ENCODE peak calls at places on chromosomes 12 and 14, in six cellular contexts. V is stomach, O is HCT116, E is GM12865, Z is thyroid gland, W is fibroblast of mammary gland. P is an unnamed sample.

GRCh38 chr12:89793946-89794345 is 85.3 kb upstream of the ATP2B1 start:
- DNase-seq in W (no peak), Z (no peak), V (no peak), E (no peak), O (no peak), P (no peak)

GRCh38 chr14:67487937-67488893 is at the start of gene TMEM229B:
- DNase-seq in W (no peak), E (peak; percentile 96), Z (peak; percentile 15), V (peak; percentile 66), O (no peak), P (no peak)

GRCh38 chr12:47903151-47903611 is 1.6 kb downstream of the VDR start:
- DNase-seq in E (peak; percentile 63), Z (peak; percentile 58), W (peak; percentile 76), V (peak; percentile 53), O (no peak), P (peak; percentile 96)

GRCh38 chr12:132328282-132329029 is 933 bp downstream of the GALNT9 start:
- DNase-seq in V (no peak), Z (no peak), E (no peak), O (no peak), W (no peak), P (no peak)

GRCh38 chr14:61581955-61582615 is 113.2 kb upstream of the HIF1A start:
- DNase-seq in O (no peak), V (no peak), Z (peak; percentile 21), W (peak; percentile 91), E (no peak), P (peak; percentile 52)

GRCh38 chr12:2393996-2394395 is 341.2 kb downstream of the CACNA1C start:
- DNase-seq in E (no peak), V (no peak), O (no peak), W (no peak), Z (no peak), P (no peak)

GRCh38 chr14:22052795-22053194 is 379.2 kb upstream of the OR4E1 start:
- DNase-seq in W (no peak), V (no peak), E (no peak), Z (peak; percentile 74), O (no peak), P (no peak)

GRCh38 chr14:61139006-61139599 is 142.0 kb downstream of the TMEM30B start:
- DNase-seq in O (no peak), V (no peak), W (no peak), Z (no peak), E (no peak), P (no peak)

GRCh38 chr12:128191380-128191779 is 75.6 kb upstream of the TMEM132C start:
- DNase-seq in Z (no peak), W (no peak), E (no peak), V (no peak), O (no peak), P (no peak)

GRCh38 chr14:32986791-32987545 is 48.3 kb downstream of the NPAS3 start:
- DNase-seq in E (no peak), Z (no peak), O (no peak), V (no peak), W (peak; percentile 38), P (peak; percentile 53)

GRCh38 chr12:24902521-24903304 is 46.2 kb downstream of the BCAT1 start:
- DNase-seq in O (no peak), V (no peak), E (peak; percentile 52), W (peak; percentile 30), Z (no peak), P (peak; percentile 68)

GRCh38 chr12:49912345-49912744 is 8.6 kb upstream of the FAIM2 start:
- DNase-seq in V (no peak), Z (no peak), O (no peak), W (no peak), E (no peak), P (no peak)

GRCh38 chr12:48352157-48352775 is 1.5 kb upstream of the ZNF641 start:
- DNase-seq in V (no peak), W (no peak), O (no peak), Z (no peak), E (no peak), P (no peak)

GRCh38 chr12:39990122-39991101 is 115.5 kb downstream of the SLC2A13 start:
- DNase-seq in W (peak; percentile 60), Z (peak; percentile 12), V (peak; percentile 71), E (peak; percentile 64), O (peak; percentile 22), P (peak; percentile 51)

GRCh38 chr14:63777024-63777423 is 49.2 kb upstream of the SGPP1 start:
- DNase-seq in Z (no peak), W (peak; percentile 45), O (peak; percentile 13), V (no peak), E (no peak), P (peak; percentile 61)

GRCh38 chr12:42504049-42504448 is 85.5 kb downstream of the PRICKLE1 start:
- DNase-seq in O (no peak), Z (peak; percentile 29), W (peak; percentile 29), V (no peak), E (no peak), P (no peak)

GRCh38 chr14:22905627-22906026 is 13.3 kb downstream of the RBM23 start:
- DNase-seq in W (no peak), O (no peak), E (no peak), V (no peak), Z (no peak), P (no peak)

GRCh38 chr14:104137297-104138097 is 890 bp upstream of the KIF26A start:
- DNase-seq in E (peak; percentile 55), Z (peak; percentile 57), V (peak; percentile 70), O (no peak), W (peak; percentile 32), P (peak; percentile 15)

GRCh38 chr14:96747006-96747405 is 50.2 kb upstream of the VRK1 start:
- DNase-seq in V (no peak), W (no peak), Z (no peak), O (no peak), E (no peak), P (no peak)

GRCh38 chr12:131074221-131075083 is 120.7 kb downstream of the ADGRD1 start:
- DNase-seq in E (peak; percentile 40), W (peak; percentile 8), O (no peak), Z (no peak), V (peak; percentile 24), P (peak; percentile 34)

GRCh38 chr12:27554421-27555186 is 30.6 kb downstream of the PPFIBP1 start:
- DNase-seq in W (peak; percentile 89), E (no peak), O (no peak), Z (peak; percentile 34), V (no peak), P (peak; percentile 86)

GRCh38 chr12:67414011-67414715 is 145.0 kb downstream of the CAND1 start:
- DNase-seq in O (no peak), V (no peak), W (no peak), E (peak; percentile 35), Z (no peak), P (no peak)

GRCh38 chr12:89918172-89918880 is 209.7 kb upstream of the ATP2B1 start:
- DNase-seq in E (no peak), Z (no peak), O (no peak), V (no peak), W (no peak), P (no peak)

GRCh38 chr14:105532735-105533141 is 6.4 kb downstream of the TMEM121 start:
- DNase-seq in E (peak; percentile 84), V (no peak), Z (no peak), W (peak; percentile 22), O (no peak), P (peak; percentile 17)

GRCh38 chr14:104335176-104335575 is 196.8 kb downstream of the KIF26A start:
- DNase-seq in W (no peak), E (no peak), O (no peak), Z (no peak), V (no peak), P (no peak)

GRCh38 chr14:71566276-71566675 is 366.0 kb upstream of the RGS6 start:
- DNase-seq in V (no peak), Z (no peak), O (no peak), E (peak; percentile 87), W (no peak), P (no peak)

GRCh38 chr12:2795291-2796186 is 769 bp downstream of the FKBP4 start:
- DNase-seq in W (peak; percentile 38), E (peak; percentile 79), Z (peak; percentile 84), O (no peak), V (peak; percentile 84), P (peak; percentile 46)

GRCh38 chr12:118650586-118650960 is 274.2 kb downstream of the SUDS3 start:
- DNase-seq in W (no peak), O (no peak), E (no peak), Z (no peak), V (no peak), P (no peak)

GRCh38 chr12:6708968-6709394 is 8.4 kb upstream of the PIANP start:
- DNase-seq in W (no peak), Z (no peak), E (no peak), V (no peak), O (no peak), P (no peak)

GRCh38 chr12:111117017-111117416 is 196.6 kb upstream of the MYL2 start:
- DNase-seq in V (no peak), W (no peak), Z (no peak), E (no peak), O (no peak), P (no peak)
- TF ChIP-seq CTCF in V (no peak), W (no peak), Z (no peak), E (no peak), O (no peak), P (no peak)

GRCh38 chr14:80959448-80960006 is 4.1 kb downstream of the TSHR start:
- DNase-seq in Z (peak; percentile 55), W (no peak), O (no peak), E (peak; percentile 95), V (no peak), P (no peak)
- H3K4me3 ChIP-seq in Z (peak overlapping the region; percentile 65), W (no peak overlapping the region), O (no peak overlapping the region), E (no peak overlapping the region), V (no peak overlapping the region), P (no peak overlapping the region)

GRCh38 chr14:35384386-35385041 is 20.0 kb downstream of the NFKBIA start:
- DNase-seq in V (no peak), E (no peak), W (peak; percentile 98), O (no peak), Z (peak; percentile 37), P (peak; percentile 94)
- TF ChIP-seq CTCF in V (no peak), E (no peak), W (peak; percentile 36), O (no peak), Z (no peak), P (no peak)

DNA sequence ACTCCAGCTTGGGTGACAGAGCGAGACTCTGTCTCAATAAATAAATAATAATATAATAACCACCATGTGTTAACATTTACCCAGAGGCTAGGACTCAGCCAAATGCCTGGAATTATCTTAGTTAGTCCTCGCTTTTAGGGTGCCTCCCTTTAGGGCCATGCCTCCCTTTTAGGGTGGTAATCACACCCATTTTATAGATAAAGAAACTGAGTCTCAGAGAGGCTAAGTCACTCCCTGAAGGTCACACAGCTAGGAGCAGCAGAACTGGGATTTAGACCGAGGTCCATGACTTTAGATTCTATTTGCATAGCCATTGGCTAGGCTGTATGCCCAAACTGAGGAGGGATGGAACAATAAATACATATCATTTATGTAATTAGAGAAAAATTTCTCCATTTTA is 11.4 kb downstream of the TESC start:
- DNase-seq in Z (no peak), E (no peak), O (no peak), V (no peak), W (no peak), P (no peak)
- H3K4me3 ChIP-seq in Z (no peak overlapping the region), E (no peak overlapping the region), O (no peak overlapping the region), V (no peak overlapping the region), W (no peak overlapping the region), P (no peak overlapping the region)

GRCh38 chr12:108112815-108113556 is 16.1 kb upstream of the WSCD2 start:
- DNase-seq in W (no peak), O (no peak), E (no peak), V (no peak), Z (peak; percentile 72), P (no peak)
- TF ChIP-seq CTCF in W (no peak), O (no peak), E (no peak), V (no peak), Z (no peak), P (no peak)

P was measured in AG10803.